ENCODE peak calls at places on chromosomes 11 and 22, in ten cellular contexts. W, T, E, L, I, A, P, K, U and M are unnamed samples.

GRCh38 chr22:39820266-39820665 is 73.3 kb downstream of the ENTHD1 start:
- DNase-seq in U (no peak), L (peak), T (no peak), P (no peak), W (peak), K (no peak), I (no peak), A (no peak), E (peak), M (no peak)

GRCh38 chr11:68542617-68543016 is 82.1 kb downstream of the PPP6R3 start:
- DNase-seq in P (no peak), W (no peak), A (no peak), K (no peak), L (no peak), I (no peak), T (no peak), U (peak), E (no peak), M (no peak)

GRCh38 chr11:88544656-88545280 is 207.2 kb upstream of the CTSC start:
- DNase-seq in T (no peak), W (no peak), E (no peak), L (no peak), K (no peak), I (no peak), A (no peak), U (no peak), P (no peak), M (no peak)

GRCh38 chr11:35458846-35459245 is 39.5 kb upstream of the SLC1A2 start:
- DNase-seq in K (no peak), I (no peak), L (no peak), W (no peak), T (no peak), A (no peak), U (no peak), P (no peak), E (no peak), M (no peak)

GRCh38 chr11:66834943-66835342 is 8.3 kb upstream of the RCE1 start:
- DNase-seq in A (no peak), K (no peak), E (no peak), L (no peak), P (no peak), W (no peak), I (no peak), T (no peak), U (no peak), M (no peak)

GRCh38 chr22:49995413-49996191 is 17.0 kb downstream of the IL17REL start:
- DNase-seq in U (peak), P (peak), L (no peak), T (peak), I (no peak), W (no peak), K (no peak), E (no peak), A (no peak), M (no peak)

GRCh38 chr11:47143322-47143721 is 33.4 kb downstream of the ARFGAP2 start:
- DNase-seq in U (peak), K (peak), W (no peak), T (no peak), E (peak), P (no peak), I (no peak), A (no peak), L (no peak), M (no peak)

GRCh38 chr22:16717699-16718558 is 107.3 kb downstream of the XKR3 start:
- DNase-seq in A (no peak), K (peak), U (no peak), I (no peak), P (no peak), W (no peak), L (no peak), T (no peak), E (no peak), M (peak)

GRCh38 chr11:95254139-95254704 is 23.2 kb upstream of the SESN3 start:
- DNase-seq in K (peak), T (peak), A (peak), E (peak), W (no peak), U (peak), I (peak), L (peak), P (peak), M (peak)

GRCh38 chr11:83523676-83524075 is 237.5 kb upstream of the CCDC90B start:
- DNase-seq in A (no peak), I (no peak), U (no peak), P (no peak), W (no peak), E (no peak), L (no peak), K (no peak), T (no peak), M (no peak)

GRCh38 chr11:69674267-69674885 is 777 bp downstream of the LTO1 start:
- DNase-seq in E (peak), I (no peak), K (no peak), U (peak), T (no peak), P (peak), W (no peak), A (no peak), L (no peak), M (no peak)

GRCh38 chr11:111944139-111944538 is 7.0 kb downstream of the DIXDC1 start:
- DNase-seq in T (no peak), U (no peak), A (no peak), P (no peak), L (no peak), E (peak), W (no peak), K (no peak), I (peak), M (no peak)

GRCh38 chr11:32918427-32918826 is 25.8 kb downstream of the QSER1 start:
- DNase-seq in K (no peak), W (no peak), E (no peak), T (no peak), A (no peak), L (no peak), P (no peak), I (no peak), U (no peak), M (no peak)

GRCh38 chr11:86570020-86570419 is 102.4 kb downstream of the ME3 start:
- DNase-seq in A (no peak), W (no peak), T (no peak), P (no peak), K (no peak), U (no peak), L (no peak), I (no peak), E (peak), M (no peak)

GRCh38 chr11:102760355-102761035 is 19.9 kb downstream of the MMP10 start:
- DNase-seq in I (no peak), W (no peak), P (no peak), K (no peak), U (no peak), A (peak), L (peak), E (peak), T (no peak), M (no peak)

GRCh38 chr11:30916764-30917163 is 330.6 kb upstream of the MPPED2 start:
- DNase-seq in A (no peak), K (no peak), P (no peak), I (no peak), T (no peak), W (no peak), E (no peak), L (no peak), U (no peak), M (no peak)

GRCh38 chr11:16925495-16926065 is 88.6 kb downstream of the PLEKHA7 start:
- DNase-seq in K (peak), L (peak), A (no peak), T (no peak), I (peak), E (peak), W (no peak), U (peak), P (no peak), M (peak)

GRCh38 chr22:26552466-26552865 is 37.5 kb downstream of the TPST2 start:
- DNase-seq in E (no peak), K (no peak), L (no peak), P (no peak), U (no peak), W (no peak), T (no peak), A (no peak), I (no peak), M (no peak)

GRCh38 chr11:4464216-4465159 is 15.4 kb downstream of the OR52K2 start:
- DNase-seq in I (no peak), K (no peak), P (no peak), E (no peak), U (no peak), A (no peak), W (no peak), T (no peak), L (peak), M (no peak)

GRCh38 chr22:22843848-22844247 is 43.8 kb upstream of the IGLL5 start:
- DNase-seq in T (no peak), L (no peak), P (no peak), W (no peak), I (no peak), U (no peak), K (no peak), A (no peak), E (no peak), M (no peak)

GRCh38 chr11:2892215-2893020 is 6.8 kb upstream of the CDKN1C start:
- DNase-seq in P (peak), E (peak), A (no peak), T (no peak), L (no peak), I (no peak), K (no peak), W (no peak), U (peak), M (peak)

DNA sequence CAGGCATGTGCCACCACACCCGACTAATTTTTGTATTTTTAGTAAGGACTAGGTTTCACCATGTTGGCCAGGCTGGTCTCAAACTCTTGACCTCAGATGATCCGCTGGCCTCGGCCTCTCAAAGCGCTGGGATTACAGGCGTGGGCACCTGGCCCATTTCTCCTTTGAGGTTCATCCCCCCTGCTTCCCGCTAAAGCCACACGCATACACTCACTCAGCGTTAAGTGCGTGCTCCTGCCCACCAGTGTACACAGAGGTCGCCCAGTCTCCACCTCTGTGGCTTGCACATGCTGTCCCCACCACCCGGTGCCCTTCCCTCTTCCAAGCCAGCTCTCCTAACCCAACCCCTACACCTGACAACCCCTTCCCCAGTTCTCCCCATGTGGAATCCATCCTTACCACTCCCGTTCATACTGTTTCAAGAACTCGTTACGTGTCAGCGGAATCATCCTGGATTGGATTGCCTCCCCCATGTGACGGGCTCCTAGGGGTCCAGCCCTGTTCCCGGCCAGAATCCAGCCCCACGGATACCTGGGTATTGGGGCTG is 15.7 kb upstream of the CYTH4 start:
- DNase-seq in P (no peak), A (no peak), I (no peak), W (no peak), U (no peak), K (no peak), E (no peak), T (no peak), L (no peak), M (peak)
- H3K4me3 ChIP-seq in P (no peak), A (no peak), I (no peak), W (peak), U (peak), K (peak), E (no peak), T (no peak), L (no peak), M (no peak)

GRCh38 chr22:31093090-31093850 is 12.2 kb downstream of the SMTN start:
- DNase-seq in P (peak), W (no peak), A (no peak), K (no peak), U (peak), E (no peak), I (no peak), T (peak), L (no peak), M (no peak)
- TF ChIP-seq POLR2AphosphoS5 in P (no peak), W (no peak), A (no peak), K (no peak), U (no peak), E (no peak), I (no peak), T (no peak), L (no peak), M (peak)

GRCh38 chr11:64619811-64620285 is 28.8 kb downstream of the SLC22A12 start:
- DNase-seq in U (peak), P (no peak), A (peak), E (peak), T (peak), K (no peak), W (no peak), I (peak), L (peak), M (no peak)
- H3K4me3 ChIP-seq in U (no peak), P (no peak), A (peak), E (no peak), T (peak), K (no peak), W (no peak), I (peak), L (no peak), M (no peak)

DNA sequence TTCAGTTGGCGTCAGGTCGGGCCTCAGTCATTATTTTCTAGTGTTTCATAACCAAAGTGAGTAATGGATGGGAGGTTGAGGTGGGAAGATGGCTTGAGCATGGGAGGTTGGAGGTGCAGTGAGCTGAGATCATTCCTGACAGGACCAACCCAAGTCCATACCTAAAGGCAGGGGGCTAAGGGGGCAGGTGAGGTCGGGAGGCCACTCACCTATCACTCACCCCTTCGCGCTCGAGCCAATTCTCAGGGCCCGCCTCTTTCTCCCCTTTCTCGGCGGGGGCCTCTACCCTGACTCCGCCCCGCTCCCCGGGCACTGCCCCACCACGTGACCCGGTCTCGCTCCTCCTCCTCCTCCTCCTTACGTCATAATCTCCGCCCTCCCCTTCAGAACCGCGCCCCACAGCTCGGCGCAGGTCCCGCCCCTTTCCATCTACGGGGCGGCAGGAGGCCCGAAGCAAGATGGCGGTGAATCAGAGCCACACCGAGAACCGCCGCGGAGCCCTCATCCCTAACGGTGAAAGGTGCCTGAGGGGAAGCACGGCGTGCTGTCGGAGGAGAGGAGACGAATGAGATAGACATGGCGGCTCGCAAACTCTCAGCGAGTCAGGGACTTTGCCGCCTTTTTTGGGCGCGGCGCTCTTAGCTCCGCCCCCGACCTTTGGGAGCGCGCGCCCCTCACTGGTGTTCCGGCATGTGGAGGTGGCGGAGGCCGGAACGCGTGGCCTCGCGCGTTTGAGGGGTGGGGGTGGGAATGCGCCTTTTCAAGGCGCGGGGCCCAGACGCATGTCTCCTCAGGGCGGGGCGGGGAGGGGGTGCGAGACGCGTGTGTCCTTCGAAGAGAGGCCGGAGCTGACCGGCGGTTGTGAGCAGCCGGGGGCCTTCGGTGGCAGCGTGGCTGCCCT is at the start of gene WBP2NL:
- DNase-seq in I (no peak), W (peak), P (peak), U (peak), L (no peak), E (peak), K (peak), T (no peak), A (no peak), M (peak)
- TF ChIP-seq POLR2AphosphoS5 in I (no peak), W (peak), P (peak), U (peak), L (no peak), E (no peak), K (peak), T (peak), A (no peak), M (peak)

DNA sequence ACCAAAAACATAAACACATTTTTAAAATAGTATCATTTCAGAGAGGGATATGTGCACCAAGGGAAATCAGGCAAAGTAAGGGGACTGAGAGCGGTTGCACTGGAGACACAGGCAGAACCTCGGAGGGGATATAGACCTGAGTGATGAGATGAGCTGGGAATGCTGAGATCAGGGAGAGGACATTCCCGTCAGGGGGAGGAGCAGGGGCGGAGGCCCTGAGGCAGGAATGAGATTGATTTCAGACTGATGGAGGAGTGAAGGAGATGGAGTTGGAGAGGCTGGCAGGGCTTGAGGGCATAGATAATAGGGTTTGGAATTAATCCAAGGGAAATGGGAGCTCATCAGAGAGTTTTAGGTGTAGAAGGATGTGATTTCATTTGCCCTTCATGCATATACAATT is 13.1 kb downstream of the CD6 start:
- DNase-seq in W (no peak), U (no peak), K (no peak), E (no peak), L (no peak), I (no peak), P (no peak), T (no peak), A (peak), M (no peak)
- H3K4me3 ChIP-seq in W (no peak), U (no peak), K (no peak), E (no peak), L (no peak), I (no peak), P (no peak), T (no peak), A (no peak), M (no peak)

DNA sequence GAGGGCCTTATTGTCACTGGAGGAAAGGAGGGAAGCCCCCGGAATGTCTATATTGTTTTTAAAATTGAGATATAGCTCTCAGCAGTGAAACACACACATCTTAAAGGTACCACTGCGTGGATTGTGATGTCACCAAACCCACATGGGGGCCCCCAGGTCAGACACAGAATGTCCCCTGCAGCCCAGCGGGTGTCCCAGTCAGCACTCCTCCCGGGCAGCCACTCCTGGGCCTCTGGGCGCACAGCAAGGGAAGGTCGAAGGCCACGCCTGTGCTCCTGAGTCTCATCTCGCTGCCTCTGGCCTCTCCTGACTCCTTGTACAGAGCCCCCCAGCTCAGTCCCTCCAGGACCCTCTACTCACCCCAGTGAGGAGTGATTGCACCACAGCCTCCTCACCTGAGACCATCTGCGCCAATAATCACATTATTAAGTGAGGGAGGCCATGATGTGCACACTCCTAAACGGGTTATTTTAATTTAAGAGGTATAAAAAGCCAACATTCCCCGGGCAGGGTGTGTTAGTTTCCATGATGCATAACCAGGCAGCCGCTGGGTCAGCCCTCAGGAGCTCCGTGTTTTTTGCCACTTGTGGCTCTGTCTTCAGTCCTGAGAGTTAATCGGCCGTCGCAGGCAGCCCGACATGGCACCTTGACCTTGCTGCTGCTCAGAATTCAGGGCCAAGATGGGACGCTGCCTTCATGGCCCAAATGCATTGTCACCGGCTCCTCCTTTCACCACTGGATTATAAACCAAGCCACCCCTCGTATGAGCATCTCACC is 1089.3 kb downstream of the BRD1 start:
- DNase-seq in T (no peak), A (no peak), L (no peak), K (peak), U (peak), I (no peak), P (no peak), W (no peak), E (no peak), M (peak)
- TF ChIP-seq POLR2AphosphoS5 in T (no peak), A (no peak), L (no peak), K (no peak), U (no peak), I (no peak), P (no peak), W (no peak), E (no peak), M (no peak)

DNA sequence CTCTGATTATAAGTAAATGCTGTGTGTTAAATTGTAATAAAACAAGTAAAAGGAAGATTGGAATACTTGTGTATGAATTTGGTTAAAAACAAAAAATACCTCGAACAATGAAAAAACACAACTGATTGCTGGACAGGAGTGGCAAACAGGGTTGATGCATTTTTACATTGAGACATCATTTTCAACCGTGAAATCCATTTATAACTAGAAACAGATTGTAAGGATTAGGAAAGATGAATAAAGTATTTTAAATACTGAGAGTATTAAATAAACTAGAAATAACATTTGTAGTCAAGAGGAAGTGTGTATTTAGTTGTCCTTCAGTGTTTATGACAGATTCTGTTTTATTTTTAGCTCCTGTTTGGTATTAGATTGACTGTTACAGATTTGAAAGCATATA is 5.4 kb downstream of the ATM start:
- DNase-seq in P (no peak), I (no peak), A (no peak), E (no peak), T (no peak), K (no peak), L (no peak), W (no peak), U (no peak), M (no peak)
- H3K4me3 ChIP-seq in P (no peak), I (no peak), A (no peak), E (no peak), T (no peak), K (no peak), L (no peak), W (no peak), U (no peak), M (no peak)

DNA sequence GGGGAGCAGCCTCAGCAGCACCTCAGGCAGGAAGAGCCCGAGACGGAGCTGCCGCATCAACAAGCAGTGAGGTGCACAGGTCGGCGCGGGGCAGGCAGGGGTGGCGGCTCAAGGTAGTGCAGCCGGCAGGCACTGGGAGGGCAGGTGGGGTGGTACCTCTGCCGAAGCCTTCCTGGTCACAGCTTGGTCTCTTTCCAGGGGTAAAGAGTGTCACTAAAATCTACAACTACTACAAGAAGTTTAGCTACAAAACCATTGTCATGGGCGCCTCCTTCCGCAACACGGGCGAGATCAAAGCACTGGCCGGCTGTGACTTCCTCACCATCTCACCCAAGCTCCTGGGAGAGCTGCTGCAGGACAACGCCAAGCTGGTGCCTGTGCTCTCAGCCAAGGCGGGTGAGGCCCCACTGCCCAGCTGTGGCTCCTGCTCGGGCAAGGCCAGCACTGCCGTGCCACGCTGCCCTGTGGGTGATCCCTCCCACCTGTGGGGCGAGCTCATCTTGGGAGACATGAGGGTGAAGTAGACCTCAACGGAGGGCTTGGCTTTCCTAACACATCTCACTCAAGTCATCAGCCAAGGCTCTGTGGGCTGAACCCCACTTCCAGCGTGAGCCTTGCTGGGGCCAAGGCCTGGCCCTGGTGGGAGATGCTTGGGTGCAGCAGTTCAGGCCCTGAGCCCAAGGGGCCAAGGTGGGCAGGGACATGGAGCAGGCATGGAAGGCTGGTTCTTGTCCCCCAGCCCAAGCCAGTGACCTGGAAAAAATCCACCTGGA is 13.6 kb downstream of the GATD1 start:
- DNase-seq in E (no peak), U (no peak), A (no peak), K (no peak), W (no peak), I (no peak), T (peak), L (no peak), P (no peak), M (peak)
- TF ChIP-seq POLR2AphosphoS5 in E (no peak), U (no peak), A (peak), K (no peak), W (peak), I (no peak), T (no peak), L (peak), P (no peak), M (peak)